ENCODE peak calls at places on chromosomes 12 and 14, in five cellular contexts. A is suprapubic skin, X is AG04450, N is tibial artery, C is left ventricle myocardium inferior. V is an unnamed sample.

GRCh38 chr12:120261951-120262851 is 3.3 kb downstream of the PXN start:
- DNase-seq in X (no peak), C (no peak), N (peak; percentile 63), A (no peak), V (no peak)

GRCh38 chr12:123034865-123035264 is 54.4 kb downstream of the ARL6IP4 start:
- DNase-seq in C (no peak), N (no peak), A (no peak), X (no peak), V (no peak)

GRCh38 chr12:62744551-62744950 is 190.4 kb downstream of the PPM1H start:
- DNase-seq in A (no peak), C (no peak), N (no peak), X (no peak), V (peak; percentile 9)

GRCh38 chr14:23492618-23493272 is 23.2 kb downstream of the NGDN start:
- DNase-seq in A (no peak), C (no peak), X (no peak), N (no peak), V (no peak)

GRCh38 chr12:52181757-52182156 is 10.1 kb downstream of the KRT80 start:
- DNase-seq in A (no peak), N (no peak), C (no peak), X (peak; percentile 58), V (peak; percentile 85)

GRCh38 chr12:10722905-10723866 is at the start of gene YBX3:
- DNase-seq in N (peak; percentile 93), C (peak; percentile 90), A (peak; percentile 95), X (peak; percentile 41), V (peak; percentile 90)

GRCh38 chr14:96824283-96824682 is 27.1 kb downstream of the VRK1 start:
- DNase-seq in C (no peak), N (no peak), A (no peak), X (peak; percentile 23), V (no peak)

GRCh38 chr12:1103051-1103450 is 112.0 kb downstream of the ERC1 start:
- DNase-seq in X (no peak), A (no peak), C (no peak), N (no peak), V (peak; percentile 49)

GRCh38 chr14:68349900-68350323 is 443.0 kb downstream of the ZFP36L1 start:
- DNase-seq in N (no peak), C (no peak), A (no peak), X (peak; percentile 81), V (no peak)

GRCh38 chr12:23694920-23695319 is 254.6 kb downstream of the SOX5 start:
- DNase-seq in A (no peak), N (no peak), X (no peak), C (no peak), V (no peak)

GRCh38 chr14:70018246-70018645 is 139.0 kb downstream of the SMOC1 start:
- DNase-seq in N (no peak), X (no peak), A (no peak), C (no peak), V (no peak)

DNA sequence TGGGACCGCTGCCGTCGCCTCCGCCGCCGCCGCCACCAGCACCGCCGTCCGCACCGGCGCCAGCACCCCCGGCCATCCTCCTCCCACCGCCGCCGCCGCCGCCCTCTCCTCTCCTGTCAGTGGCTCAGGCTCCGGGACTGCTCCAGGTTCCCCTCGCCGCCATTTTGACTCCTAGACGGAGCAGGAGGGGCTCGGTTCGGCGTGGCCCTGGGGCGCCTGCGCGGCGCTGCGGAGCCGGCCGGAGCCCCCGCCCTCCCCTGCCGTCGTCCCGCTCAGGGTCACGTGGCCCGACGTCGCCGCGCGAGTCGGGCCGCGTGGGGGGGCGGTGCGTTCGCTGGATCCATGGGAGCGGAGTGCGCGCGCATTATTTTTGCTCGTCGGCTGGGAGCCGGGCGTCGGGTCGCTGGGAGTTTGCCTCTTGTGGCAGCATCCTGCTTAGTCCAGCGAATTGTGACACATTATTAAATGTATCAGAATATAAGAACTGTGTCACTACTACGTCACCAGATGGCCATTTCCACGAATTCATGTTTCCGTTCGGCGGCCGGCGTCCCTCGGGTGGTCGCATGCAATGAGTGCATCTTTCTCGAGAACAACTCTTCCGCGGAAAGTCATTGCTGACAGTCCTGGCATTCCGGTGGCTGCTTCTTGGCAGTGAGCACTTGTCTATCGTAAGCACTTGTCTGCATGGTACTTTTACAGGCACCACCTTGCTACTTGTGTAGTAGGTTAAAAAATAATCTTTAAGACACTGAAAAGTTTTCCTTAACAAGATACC is at the start of gene BTBD7:
- DNase-seq in A (peak; percentile 96), X (peak; percentile 81), N (peak; percentile 91), C (peak; percentile 95), V (peak; percentile 97)
- TF ChIP-seq CTCF in A (peak; percentile 38), X (peak; percentile 22), N (peak; percentile 33), C (peak; percentile 41), V (no peak)

DNA sequence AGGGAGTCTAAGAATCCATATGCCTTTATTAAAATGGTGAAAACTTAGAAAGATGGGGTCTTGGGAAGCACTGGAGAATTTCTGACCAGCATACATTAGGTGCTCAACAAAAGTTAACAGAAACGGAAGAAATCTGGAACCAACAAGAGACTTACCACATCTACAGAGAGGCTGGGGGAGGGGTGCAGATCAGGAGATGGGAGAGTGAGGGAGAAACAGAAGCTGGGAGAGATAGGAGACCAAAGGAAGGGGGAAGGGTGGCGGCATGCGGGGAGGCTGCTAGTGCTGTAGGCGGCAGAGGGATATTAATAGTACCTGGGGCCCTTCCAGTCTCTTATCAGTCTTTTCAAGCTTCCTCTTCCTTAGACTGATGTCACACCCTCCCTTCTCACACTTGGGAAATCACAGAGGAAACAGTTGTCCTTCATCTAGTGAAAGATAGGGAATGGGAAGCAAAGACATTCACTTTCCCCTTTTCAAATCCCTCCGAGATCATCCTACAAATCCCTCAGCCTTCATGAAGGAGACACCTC is 18.1 kb downstream of the ZBTB39 start:
- DNase-seq in N (no peak), C (no peak), X (no peak), A (no peak), V (peak; percentile 64)
- H3K9me3 ChIP-seq in N (no peaks in the 10 kb centered on the region), C (no peaks in the 10 kb centered on the region), X (no peaks in the 10 kb centered on the region), A (no peaks in the 10 kb centered on the region), V (no peaks in the 10 kb centered on the region)

GRCh38 chr14:54567634-54568561 is 970 bp downstream of the SAMD4A start:
- DNase-seq in A (peak; percentile 82), N (peak; percentile 59), C (peak; percentile 55), X (no peak), V (peak; percentile 71)
- TF ChIP-seq CTCF in A (no peak), N (no peak), C (no peak), X (no peak), V (no peak)

DNA sequence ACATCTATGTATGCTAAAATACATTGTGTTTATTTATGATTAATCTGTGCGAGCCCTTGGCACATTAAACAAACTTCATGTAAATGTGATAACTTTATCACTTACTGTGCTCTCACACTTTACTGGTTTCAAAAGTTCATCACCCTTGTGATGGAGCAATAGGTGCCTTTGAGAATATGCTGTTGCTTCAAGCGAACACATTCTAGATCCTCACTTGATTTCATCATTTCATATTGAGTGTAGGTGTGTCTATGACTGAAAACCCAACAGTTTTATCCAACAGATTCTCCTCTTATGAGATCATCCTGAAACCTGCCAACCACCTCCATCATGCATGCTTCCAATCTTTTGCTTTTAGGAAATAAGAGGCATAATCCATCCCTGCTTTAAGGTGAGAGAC is 854.4 kb downstream of the TMEM121 start:
- DNase-seq in X (no peak), N (no peak), A (no peak), C (no peak), V (no peak)
- H3K9me3 ChIP-seq in X (peaks cover 16% of the 10 kb centered on the region), N (no peaks in the 10 kb centered on the region), A (no peaks in the 10 kb centered on the region), C (peaks cover 4% of the 10 kb centered on the region), V (no peaks in the 10 kb centered on the region)

GRCh38 chr12:12202747-12203146 is 64.1 kb downstream of the LRP6 start:
- DNase-seq in N (no peak), A (no peak), X (no peak), C (no peak), V (peak; percentile 19)
- TF ChIP-seq CTCF in N (no peak), A (no peak), X (no peak), C (no peak), V (peak; percentile 21)

DNA sequence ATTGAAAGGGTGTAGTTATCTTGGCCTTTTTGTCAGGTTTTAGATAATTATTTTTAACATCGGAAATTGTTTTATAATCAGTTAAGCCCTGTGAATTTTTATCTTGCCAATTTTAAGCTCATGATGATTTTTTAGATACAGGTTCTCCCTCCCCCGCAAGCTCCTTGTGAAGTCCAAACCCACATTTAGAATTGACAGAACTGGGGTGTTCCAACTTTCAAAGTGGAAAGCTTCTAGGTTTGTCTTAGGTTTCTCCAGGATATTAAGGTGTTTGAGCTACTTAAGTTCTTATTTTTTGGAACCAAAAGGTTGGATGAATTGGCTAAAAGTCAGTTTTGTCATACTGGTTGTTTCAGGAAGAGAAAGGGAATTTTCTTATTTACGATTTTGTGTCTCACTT is 49.1 kb downstream of the ATP2A2 start:
- DNase-seq in X (no peak), N (no peak), A (no peak), C (no peak), V (no peak)
- H3K9me3 ChIP-seq in X (no peaks in the 10 kb centered on the region), N (no peaks in the 10 kb centered on the region), A (no peaks in the 10 kb centered on the region), C (no peaks in the 10 kb centered on the region), V (no peaks in the 10 kb centered on the region)

GRCh38 chr12:82688035-82688501 is 1.4 kb downstream of the TMTC2 start:
- DNase-seq in X (no peak), A (no peak), C (no peak), N (no peak), V (no peak)
- TF ChIP-seq CTCF in X (peak; percentile 11), A (no peak), C (no peak), N (no peak), V (peak; percentile 26)

GRCh38 chr14:30015471-30015870 is 87.8 kb upstream of the PRKD1 start:
- DNase-seq in C (no peak), A (no peak), N (no peak), X (no peak), V (no peak)
- H3K9me3 ChIP-seq in C (no peaks in the 10 kb centered on the region), A (no peaks in the 10 kb centered on the region), N (no peaks in the 10 kb centered on the region), X (no peaks in the 10 kb centered on the region), V (no peaks in the 10 kb centered on the region)

DNA sequence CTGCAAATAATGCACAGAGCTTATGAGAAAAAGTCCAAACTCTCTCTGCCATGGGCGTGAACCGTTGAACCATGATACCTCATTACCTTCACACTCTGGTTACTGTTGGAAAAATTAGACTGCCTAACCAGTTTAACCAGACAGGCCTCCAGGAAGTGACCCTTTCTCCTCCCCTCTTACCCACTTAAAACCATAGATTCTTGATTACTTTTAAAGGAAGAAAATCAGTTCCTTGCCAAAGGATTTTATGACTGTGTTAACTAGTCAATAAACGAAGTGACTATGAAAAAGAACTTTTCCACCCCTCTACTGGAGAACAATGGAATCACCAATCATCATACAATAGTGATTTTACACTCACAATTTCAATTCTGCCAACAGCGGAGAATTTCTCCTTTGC is 254.0 kb upstream of the ATP2B1 start:
- DNase-seq in C (no peak), A (no peak), N (no peak), X (no peak), V (no peak)
- TF ChIP-seq CTCF in C (peak; percentile 25), A (no peak), N (no peak), X (peak; percentile 28), V (peak; percentile 27)

DNA sequence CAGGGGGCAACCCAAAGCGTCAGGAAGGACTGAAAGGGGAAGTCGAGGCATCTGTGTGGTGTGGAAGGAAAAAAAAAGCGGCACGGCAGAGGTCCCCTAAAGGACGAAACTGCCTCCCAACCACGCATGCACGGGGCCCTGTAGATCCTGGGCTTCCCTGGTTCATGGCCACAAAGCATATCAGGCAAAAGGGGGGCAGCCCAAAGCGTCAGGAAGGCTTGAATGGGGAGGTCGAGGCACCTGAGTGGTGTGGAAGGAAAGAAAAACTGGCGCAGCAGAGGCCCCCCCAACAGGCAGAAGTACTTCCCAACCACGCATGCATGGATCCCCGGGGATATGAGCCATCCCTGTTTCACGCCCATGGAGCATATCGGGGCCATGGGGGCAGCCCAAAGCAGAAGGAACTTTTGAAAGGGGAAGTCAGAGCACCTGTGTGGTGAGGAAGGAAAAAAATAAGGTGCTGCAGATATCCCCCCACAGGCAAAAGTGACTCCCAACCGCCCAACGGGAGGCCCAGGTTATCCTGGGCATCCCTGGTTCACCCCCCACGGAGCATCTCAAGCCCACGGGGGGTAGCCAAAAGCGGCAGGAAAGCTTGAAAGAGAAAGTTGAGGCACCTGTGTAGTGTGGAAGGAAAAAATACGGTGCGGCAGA is 581.2 kb downstream of the ALG10 start:
- DNase-seq in N (no peak), X (no peak), C (no peak), A (no peak), V (no peak)
- H3K9me3 ChIP-seq in N (peaks cover 92% of the 10 kb centered on the region), X (peaks cover 95% of the 10 kb centered on the region), C (peaks cover 97% of the 10 kb centered on the region), A (peaks cover 54% of the 10 kb centered on the region), V (no peaks in the 10 kb centered on the region)